ENCODE peak calls at places on chromosomes 2 and 18, in nine cellular contexts. Y, E, Z, S, H, I, A, Q and W are unnamed samples.

GRCh38 chr2:96502891-96503636 is 2.1 kb downstream of the NEURL3 start:
- DNase-seq in Y (no peak), E (no peak), Z (no peak), S (no peak), H (no peak), I (no peak), A (no peak), Q (peak), W (no peak)

GRCh38 chr2:42974303-42974696 is 181.9 kb upstream of the HAAO start:
- DNase-seq in Y (no peak), E (no peak), Z (no peak), S (no peak), H (no peak), I (no peak), A (no peak), Q (no peak), W (no peak)

GRCh38 chr2:105521176-105521575 is 122.3 kb upstream of the FHL2 start:
- DNase-seq in Y (no peak), E (peak), Z (no peak), S (peak), H (no peak), I (no peak), A (no peak), Q (no peak), W (peak)

GRCh38 chr18:57397440-57397839 is 37.7 kb upstream of the ONECUT2 start:
- DNase-seq in Y (peak), E (peak), Z (no peak), S (peak), H (no peak), I (no peak), A (no peak), Q (no peak), W (no peak)

GRCh38 chr2:164917296-164917903 is 37.9 kb downstream of the SLC38A11 start:
- DNase-seq in Y (peak), E (no peak), Z (peak), S (peak), H (no peak), I (no peak), A (peak), Q (peak), W (peak)

GRCh38 chr2:26838121-26838906 is 9.6 kb upstream of the DPYSL5 start:
- DNase-seq in Y (no peak), E (no peak), Z (no peak), S (peak), H (no peak), I (no peak), A (no peak), Q (no peak), W (peak)

GRCh38 chr2:151878655-151879563 is 50.7 kb upstream of the ARL5A start:
- DNase-seq in Y (no peak), E (no peak), Z (no peak), S (no peak), H (no peak), I (no peak), A (no peak), Q (no peak), W (no peak)

GRCh38 chr2:32680937-32681336 is 53.1 kb downstream of the TTC27 start:
- DNase-seq in Y (no peak), E (peak), Z (no peak), S (peak), H (no peak), I (no peak), A (no peak), Q (no peak), W (peak)

GRCh38 chr2:9912468-9912867 is 39.0 kb upstream of the GRHL1 start:
- DNase-seq in Y (no peak), E (no peak), Z (no peak), S (no peak), H (no peak), I (no peak), A (no peak), Q (no peak), W (no peak)